ENCODE peak calls at places on chromosomes 16 and 17, in six cellular contexts. One of them, this sample, is unnamed.

GRCh38 chr17:4108397-4108796 is 34.4 kb downstream of the ZZEF1 start:
- DNase-seq in head of caudate nucleus: no peak
- DNase-seq in stimulated activated CD4-positive, alpha-beta T cell treated with anti-CD3 and anti-CD28 coated beads, Interleukin-2, amount 100 ng/mL, for 48 hours: no peak
- DNase-seq in D341Med: no peak
- DNase-seq in heart left ventricle: no peak
- DNase-seq in fibroblast of the conjunctiva: no peak
- DNase-seq in this sample: no peak

GRCh38 chr16:22948058-22948602 is 134.2 kb downstream of the HS3ST2 start:
- DNase-seq in head of caudate nucleus: peak
- DNase-seq in stimulated activated CD4-positive, alpha-beta T cell treated with anti-CD3 and anti-CD28 coated beads, Interleukin-2, amount 100 ng/mL, for 48 hours: no peak
- DNase-seq in D341Med: peak
- DNase-seq in heart left ventricle: no peak
- DNase-seq in fibroblast of the conjunctiva: no peak
- DNase-seq in this sample: no peak

GRCh38 chr16:30786936-30787612 is at the start of gene ZNF629:
- DNase-seq in head of caudate nucleus: peak
- DNase-seq in stimulated activated CD4-positive, alpha-beta T cell treated with anti-CD3 and anti-CD28 coated beads, Interleukin-2, amount 100 ng/mL, for 48 hours: peak
- DNase-seq in D341Med: peak
- DNase-seq in heart left ventricle: peak
- DNase-seq in fibroblast of the conjunctiva: no peak
- DNase-seq in this sample: peak

GRCh38 chr17:7043544-7044268 is at the start of gene SLC16A11:
- DNase-seq in head of caudate nucleus: no peak
- DNase-seq in stimulated activated CD4-positive, alpha-beta T cell treated with anti-CD3 and anti-CD28 coated beads, Interleukin-2, amount 100 ng/mL, for 48 hours: peak
- DNase-seq in D341Med: no peak
- DNase-seq in heart left ventricle: no peak
- DNase-seq in fibroblast of the conjunctiva: no peak
- DNase-seq in this sample: peak

GRCh38 chr17:2893422-2893914 is 97.2 kb downstream of the RAP1GAP2 start:
- DNase-seq in head of caudate nucleus: peak
- DNase-seq in stimulated activated CD4-positive, alpha-beta T cell treated with anti-CD3 and anti-CD28 coated beads, Interleukin-2, amount 100 ng/mL, for 48 hours: no peak
- DNase-seq in D341Med: no peak
- DNase-seq in heart left ventricle: no peak
- DNase-seq in fibroblast of the conjunctiva: no peak
- DNase-seq in this sample: no peak

GRCh38 chr17:31582151-31582907 is 190.9 kb downstream of the RAB11FIP4 start:
- DNase-seq in head of caudate nucleus: peak
- DNase-seq in stimulated activated CD4-positive, alpha-beta T cell treated with anti-CD3 and anti-CD28 coated beads, Interleukin-2, amount 100 ng/mL, for 48 hours: no peak
- DNase-seq in D341Med: peak
- DNase-seq in heart left ventricle: peak
- DNase-seq in fibroblast of the conjunctiva: no peak
- DNase-seq in this sample: peak

GRCh38 chr16:74749291-74750055 is 25.1 kb downstream of the FA2H start:
- DNase-seq in head of caudate nucleus: peak
- DNase-seq in stimulated activated CD4-positive, alpha-beta T cell treated with anti-CD3 and anti-CD28 coated beads, Interleukin-2, amount 100 ng/mL, for 48 hours: no peak
- DNase-seq in D341Med: no peak
- DNase-seq in heart left ventricle: no peak
- DNase-seq in fibroblast of the conjunctiva: no peak
- DNase-seq in this sample: no peak

GRCh38 chr17:37701424-37702020 is 43.3 kb downstream of the HNF1B start:
- DNase-seq in head of caudate nucleus: no peak
- DNase-seq in stimulated activated CD4-positive, alpha-beta T cell treated with anti-CD3 and anti-CD28 coated beads, Interleukin-2, amount 100 ng/mL, for 48 hours: peak
- DNase-seq in D341Med: peak
- DNase-seq in heart left ventricle: no peak
- DNase-seq in fibroblast of the conjunctiva: no peak
- DNase-seq in this sample: peak

GRCh38 chr16:16014329-16015224 is 65.2 kb downstream of the ABCC1 start:
- DNase-seq in head of caudate nucleus: no peak
- DNase-seq in stimulated activated CD4-positive, alpha-beta T cell treated with anti-CD3 and anti-CD28 coated beads, Interleukin-2, amount 100 ng/mL, for 48 hours: no peak
- DNase-seq in D341Med: peak
- DNase-seq in heart left ventricle: peak
- DNase-seq in fibroblast of the conjunctiva: no peak
- DNase-seq in this sample: peak

GRCh38 chr17:46822388-46822921 is 4.0 kb upstream of the WNT3 start:
- DNase-seq in head of caudate nucleus: no peak
- DNase-seq in stimulated activated CD4-positive, alpha-beta T cell treated with anti-CD3 and anti-CD28 coated beads, Interleukin-2, amount 100 ng/mL, for 48 hours: peak
- DNase-seq in D341Med: peak
- DNase-seq in heart left ventricle: no peak
- DNase-seq in fibroblast of the conjunctiva: no peak
- DNase-seq in this sample: peak

GRCh38 chr17:77476920-77477805 is 336.4 kb downstream of the SEC14L1 start:
- DNase-seq in head of caudate nucleus: no peak
- DNase-seq in stimulated activated CD4-positive, alpha-beta T cell treated with anti-CD3 and anti-CD28 coated beads, Interleukin-2, amount 100 ng/mL, for 48 hours: no peak
- DNase-seq in D341Med: no peak
- DNase-seq in heart left ventricle: peak
- DNase-seq in fibroblast of the conjunctiva: peak
- DNase-seq in this sample: peak

GRCh38 chr16:57127037-57127763 is 34.8 kb downstream of the CPNE2 start:
- DNase-seq in head of caudate nucleus: no peak
- DNase-seq in stimulated activated CD4-positive, alpha-beta T cell treated with anti-CD3 and anti-CD28 coated beads, Interleukin-2, amount 100 ng/mL, for 48 hours: no peak
- DNase-seq in D341Med: no peak
- DNase-seq in heart left ventricle: no peak
- DNase-seq in fibroblast of the conjunctiva: no peak
- DNase-seq in this sample: no peak

GRCh38 chr17:68613739-68614298 is 12.7 kb upstream of the FAM20A start:
- DNase-seq in head of caudate nucleus: peak
- DNase-seq in stimulated activated CD4-positive, alpha-beta T cell treated with anti-CD3 and anti-CD28 coated beads, Interleukin-2, amount 100 ng/mL, for 48 hours: peak
- DNase-seq in D341Med: peak
- DNase-seq in heart left ventricle: no peak
- DNase-seq in fibroblast of the conjunctiva: peak
- DNase-seq in this sample: peak

GRCh38 chr16:15950167-15950854 is 895 bp downstream of the ABCC1 start:
- DNase-seq in head of caudate nucleus: no peak
- DNase-seq in stimulated activated CD4-positive, alpha-beta T cell treated with anti-CD3 and anti-CD28 coated beads, Interleukin-2, amount 100 ng/mL, for 48 hours: no peak
- DNase-seq in D341Med: peak
- DNase-seq in heart left ventricle: no peak
- DNase-seq in fibroblast of the conjunctiva: peak
- DNase-seq in this sample: peak

GRCh38 chr17:75034236-75034908 is 12.4 kb downstream of the ATP5PD start:
- DNase-seq in head of caudate nucleus: peak
- DNase-seq in stimulated activated CD4-positive, alpha-beta T cell treated with anti-CD3 and anti-CD28 coated beads, Interleukin-2, amount 100 ng/mL, for 48 hours: peak
- DNase-seq in D341Med: peak
- DNase-seq in heart left ventricle: peak
- DNase-seq in fibroblast of the conjunctiva: peak
- DNase-seq in this sample: peak

GRCh38 chr17:50175035-50175788 is 9.4 kb downstream of the SGCA start:
- DNase-seq in head of caudate nucleus: no peak
- DNase-seq in stimulated activated CD4-positive, alpha-beta T cell treated with anti-CD3 and anti-CD28 coated beads, Interleukin-2, amount 100 ng/mL, for 48 hours: no peak
- DNase-seq in D341Med: no peak
- DNase-seq in heart left ventricle: peak
- DNase-seq in fibroblast of the conjunctiva: no peak
- DNase-seq in this sample: no peak

This sample was measured in testis.